ENCODE peak calls at places on chromosome 4, in six cellular contexts. H, I, T, J, E and D are unnamed samples.

GRCh38 chr4:75325316-75325715 is 188.9 kb downstream of the RCHY1 start:
- DNase-seq in J (no peak), H (no peak), T (no peak), I (no peak), E (no peak), D (no peak)

GRCh38 chr4:117466388-117466787 is 381.0 kb upstream of the TRAM1L1 start:
- DNase-seq in T (peak), H (no peak), I (no peak), E (no peak), J (peak), D (no peak)

GRCh38 chr4:29081230-29081955 is 1638.8 kb upstream of the PCDH7 start:
- DNase-seq in H (peak), J (no peak), E (no peak), I (no peak), T (no peak), D (no peak)

GRCh38 chr4:48653217-48654014 is 126.7 kb downstream of the FRYL start:
- DNase-seq in E (no peak), J (no peak), T (no peak), H (no peak), I (no peak), D (no peak)

GRCh38 chr4:77818667-77819408 is at the start of gene CNOT6L:
- DNase-seq in I (peak), J (no peak), E (peak), H (no peak), T (peak), D (no peak)

GRCh38 chr4:146371812-146372211 is 149.9 kb downstream of the SLC10A7 start:
- DNase-seq in J (no peak), T (no peak), E (no peak), H (no peak), I (no peak), D (no peak)

GRCh38 chr4:23324291-23324690 is 565.6 kb downstream of the PPARGC1A start:
- DNase-seq in T (peak), E (no peak), J (no peak), I (no peak), H (no peak), D (no peak)

GRCh38 chr4:124179521-124180186 is 532.9 kb downstream of the ANKRD50 start:
- DNase-seq in E (no peak), I (no peak), H (no peak), T (no peak), J (no peak), D (no peak)

GRCh38 chr4:15197005-15197404 is 194.7 kb downstream of the CPEB2 start:
- DNase-seq in E (peak), H (no peak), I (no peak), T (no peak), J (no peak), D (no peak)

GRCh38 chr4:38131371-38132139 is 171.4 kb downstream of the PTTG2 start:
- DNase-seq in T (no peak), J (peak), E (peak), H (no peak), I (no peak), D (no peak)

GRCh38 chr4:1943928-1944327 is 64.8 kb downstream of the NELFA start:
- DNase-seq in H (no peak), I (no peak), T (no peak), E (no peak), J (no peak), D (no peak)

GRCh38 chr4:7135389-7135746 is 57.0 kb upstream of the SORCS2 start:
- DNase-seq in E (no peak), T (no peak), J (no peak), I (no peak), H (no peak), D (no peak)

GRCh38 chr4:158255727-158256324 is 45.5 kb downstream of the TMEM144 start:
- DNase-seq in J (no peak), H (peak), T (peak), E (no peak), I (no peak), D (peak)

GRCh38 chr4:169079942-169080827 is 70.1 kb upstream of the CBR4 start:
- DNase-seq in E (no peak), J (no peak), T (no peak), H (peak), I (peak), D (no peak)

GRCh38 chr4:70778888-70779422 is 57.2 kb downstream of the RUFY3 start:
- DNase-seq in J (no peak), E (no peak), I (no peak), H (no peak), T (no peak), D (peak)

GRCh38 chr4:117093581-117093980 is 8.2 kb upstream of the TRAM1L1 start:
- DNase-seq in J (no peak), I (no peak), H (peak), E (no peak), T (no peak), D (no peak)

GRCh38 chr4:89820005-89820404 is 17.0 kb downstream of the SNCA start:
- DNase-seq in I (no peak), H (no peak), E (no peak), J (no peak), T (no peak), D (no peak)